ENCODE peak calls at places on chromosomes 13 and 19, in five cellular contexts. One of them, this sample, is unnamed.

GRCh38 chr13:44868397-44868796 is 120.9 kb downstream of the NUFIP1 start:
- DNase-seq in fibroblast of lung: no peak
- DNase-seq in A673: no peak
- DNase-seq in MM.1S: peak; percentile 58
- DNase-seq in GM23248: no peak
- DNase-seq in this sample: no peak

GRCh38 chr13:50401721-50402510 is 386.7 kb downstream of the KCNRG start:
- DNase-seq in fibroblast of lung: peak; percentile 57
- DNase-seq in A673: peak; percentile 26
- DNase-seq in MM.1S: no peak
- DNase-seq in GM23248: peak; percentile 69
- DNase-seq in this sample: no peak

GRCh38 chr19:34677386-34678084 is at the start of gene ZNF302:
- DNase-seq in fibroblast of lung: peak; percentile 98
- DNase-seq in A673: peak; percentile 98
- DNase-seq in MM.1S: peak; percentile 98
- DNase-seq in GM23248: peak; percentile 99
- DNase-seq in this sample: peak; percentile 87

GRCh38 chr13:113976711-113977684 is 3.1 kb upstream of the C13orf46 start:
- DNase-seq in fibroblast of lung: peak; percentile 13
- DNase-seq in A673: no peak
- DNase-seq in MM.1S: no peak
- DNase-seq in GM23248: peak; percentile 85
- DNase-seq in this sample: peak; percentile 72

GRCh38 chr19:30253581-30253996 is 118.6 kb upstream of the ZNF536 start:
- DNase-seq in fibroblast of lung: no peak
- DNase-seq in A673: peak; percentile 36
- DNase-seq in MM.1S: no peak
- DNase-seq in GM23248: peak; percentile 95
- DNase-seq in this sample: no peak

GRCh38 chr19:53157601-53158000 is 1.3 kb downstream of the ZNF347 start:
- DNase-seq in fibroblast of lung: no peak
- DNase-seq in A673: no peak
- DNase-seq in MM.1S: no peak
- DNase-seq in GM23248: peak; percentile 46
- DNase-seq in this sample: no peak

GRCh38 chr13:73722120-73722519 is 412.1 kb downstream of the KLF12 start:
- DNase-seq in fibroblast of lung: peak; percentile 46
- DNase-seq in A673: peak; percentile 84
- DNase-seq in MM.1S: no peak
- DNase-seq in GM23248: peak; percentile 52
- DNase-seq in this sample: no peak

GRCh38 chr19:44841255-44841654 is 4.8 kb upstream of the NECTIN2 start:
- DNase-seq in fibroblast of lung: no peak
- DNase-seq in A673: no peak
- DNase-seq in MM.1S: no peak
- DNase-seq in GM23248: no peak
- DNase-seq in this sample: no peak

GRCh38 chr19:13055213-13056051 is 47.2 kb downstream of the LYL1 start:
- DNase-seq in fibroblast of lung: peak; percentile 95
- DNase-seq in A673: peak; percentile 29
- DNase-seq in MM.1S: no peak
- DNase-seq in GM23248: peak; percentile 93
- DNase-seq in this sample: no peak

GRCh38 chr13:28707629-28708427 is 10.9 kb downstream of the SLC46A3 start:
- DNase-seq in fibroblast of lung: peak; percentile 88
- DNase-seq in A673: peak; percentile 60
- DNase-seq in MM.1S: peak; percentile 55
- DNase-seq in GM23248: peak; percentile 91
- DNase-seq in this sample: peak; percentile 47

GRCh38 chr13:19658192-19658591 is 24.7 kb downstream of the MPHOSPH8 start:
- DNase-seq in fibroblast of lung: no peak
- DNase-seq in A673: no peak
- DNase-seq in MM.1S: no peak
- DNase-seq in GM23248: no peak
- DNase-seq in this sample: no peak

DNA sequence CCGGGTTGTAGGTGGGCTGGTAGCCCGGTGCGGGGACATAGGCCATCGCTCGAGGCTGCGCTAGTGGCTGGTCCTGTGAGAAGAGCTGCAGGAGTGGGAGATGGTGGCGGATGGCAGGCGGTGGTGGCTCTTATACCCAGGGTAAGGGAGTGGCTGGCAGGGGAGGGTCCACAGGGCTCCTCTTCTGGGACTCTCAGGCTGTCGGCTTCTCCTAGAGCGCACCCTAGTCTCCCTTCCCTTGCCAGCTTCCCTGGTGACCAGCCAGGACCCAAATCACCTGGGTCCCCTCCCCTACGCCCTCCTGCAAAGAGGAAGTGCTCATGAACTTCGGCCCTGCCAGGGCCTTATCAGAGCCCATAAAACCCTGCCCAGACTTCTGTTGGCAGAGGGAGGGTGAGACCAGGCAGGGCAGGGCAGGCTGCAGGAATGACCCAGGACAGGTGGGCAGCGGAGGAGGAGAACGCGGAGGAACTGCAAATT is at the start of gene LGALS4:
- DNase-seq in fibroblast of lung: no peak
- DNase-seq in A673: no peak
- DNase-seq in MM.1S: no peak
- DNase-seq in GM23248: no peak
- DNase-seq in this sample: no peak
- H3K27ac ChIP-seq in fibroblast of lung: no peak within 1 kb of the TSS
- H3K27ac ChIP-seq in A673: no peak within 1 kb of the TSS
- H3K27ac ChIP-seq in MM.1S: no peak within 1 kb of the TSS
- H3K27ac ChIP-seq in GM23248: no peak within 1 kb of the TSS
- H3K27ac ChIP-seq in this sample: no peak within 1 kb of the TSS

GRCh38 chr19:2038284-2039081 is 12.6 kb downstream of the MKNK2 start:
- DNase-seq in fibroblast of lung: no peak
- DNase-seq in A673: no peak
- DNase-seq in MM.1S: peak; percentile 6
- DNase-seq in GM23248: no peak
- DNase-seq in this sample: no peak

GRCh38 chr19:2041436-2041685 is 9.7 kb downstream of the MKNK2 start:
- DNase-seq in fibroblast of lung: no peak
- DNase-seq in A673: no peak
- DNase-seq in MM.1S: no peak
- DNase-seq in GM23248: no peak
- DNase-seq in this sample: no peak

GRCh38 chr19:2040647-2041435 is 10.2 kb downstream of the MKNK2 start:
- DNase-seq in fibroblast of lung: no peak
- DNase-seq in A673: no peak
- DNase-seq in MM.1S: no peak
- DNase-seq in GM23248: no peak
- DNase-seq in this sample: no peak

GRCh38 chr19:2039082-2039958 is 11.7 kb downstream of the MKNK2 start:
- DNase-seq in fibroblast of lung: no peak
- DNase-seq in A673: no peak
- DNase-seq in MM.1S: no peak
- DNase-seq in GM23248: no peak
- DNase-seq in this sample: no peak

DNA sequence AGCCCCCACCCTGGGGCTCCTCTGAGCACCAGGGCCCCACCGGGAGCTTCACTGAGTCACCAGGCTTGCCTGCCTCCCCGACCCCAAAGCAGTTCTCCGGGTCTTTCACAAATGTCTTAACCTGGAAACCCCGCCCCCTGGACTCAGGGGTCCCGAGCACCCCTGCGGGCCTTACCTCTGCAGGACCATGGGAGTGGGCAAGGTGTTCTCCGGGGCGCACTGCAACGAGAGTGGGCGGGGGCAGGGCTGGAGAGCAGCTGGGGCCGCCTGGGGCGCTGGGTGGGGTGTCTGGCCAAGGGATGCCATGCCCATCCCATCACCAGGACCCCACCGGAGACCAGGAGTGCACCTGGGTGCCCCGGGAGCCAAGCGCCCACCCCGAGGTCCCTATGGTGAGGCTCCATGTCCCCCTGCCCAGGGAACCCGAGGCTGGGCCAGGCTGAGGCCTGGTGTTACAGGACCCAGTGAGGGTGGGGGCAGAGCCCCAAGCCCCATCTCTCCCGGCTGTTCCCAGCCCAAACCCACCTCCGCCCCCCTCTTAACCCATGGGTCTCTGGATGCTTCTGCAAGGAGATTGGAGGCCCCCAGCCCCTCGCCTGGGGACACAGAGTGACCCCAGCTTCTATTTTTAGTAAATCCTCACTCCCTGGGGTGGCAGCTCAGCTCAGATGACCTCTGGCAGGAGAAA is 10.9 kb downstream of the MKNK2 start:
- DNase-seq in fibroblast of lung: no peak
- DNase-seq in A673: no peak
- DNase-seq in MM.1S: no peak
- DNase-seq in GM23248: no peak
- DNase-seq in this sample: no peak
- H3K4me1 ChIP-seq in fibroblast of lung: peaks cover 9% of the 10 kb centered on the region
- H3K4me1 ChIP-seq in A673: peaks cover 26% of the 10 kb centered on the region
- H3K4me1 ChIP-seq in MM.1S: peaks cover 30% of the 10 kb centered on the region
- H3K4me1 ChIP-seq in GM23248: no peaks in the 10 kb centered on the region
- H3K4me1 ChIP-seq in this sample: no peaks in the 10 kb centered on the region

GRCh38 chr19:2479556-2480194 is 3.7 kb downstream of the GADD45B start:
- DNase-seq in fibroblast of lung: no peak
- DNase-seq in A673: no peak
- DNase-seq in MM.1S: peak; percentile 53
- DNase-seq in GM23248: peak; percentile 53
- DNase-seq in this sample: no peak

GRCh38 chr19:2477732-2478191 is 1.8 kb downstream of the GADD45B start:
- DNase-seq in fibroblast of lung: peak; percentile 58
- DNase-seq in A673: peak; percentile 48
- DNase-seq in MM.1S: peak; percentile 56
- DNase-seq in GM23248: peak; percentile 64
- DNase-seq in this sample: peak; percentile 34

GRCh38 chr19:2478324-2478755 is 2.4 kb downstream of the GADD45B start:
- DNase-seq in fibroblast of lung: peak; percentile 84
- DNase-seq in A673: peak; percentile 91
- DNase-seq in MM.1S: peak; percentile 66
- DNase-seq in GM23248: peak; percentile 87
- DNase-seq in this sample: peak; percentile 79

GRCh38 chr19:2477141-2477710 is 1.3 kb downstream of the GADD45B start:
- DNase-seq in fibroblast of lung: no peak
- DNase-seq in A673: no peak
- DNase-seq in MM.1S: peak; percentile 47
- DNase-seq in GM23248: peak; percentile 63
- DNase-seq in this sample: peak; percentile 52

GRCh38 chr19:2478756-2479555 is 3.0 kb downstream of the GADD45B start:
- DNase-seq in fibroblast of lung: peak; percentile 87
- DNase-seq in A673: peak; percentile 63
- DNase-seq in MM.1S: peak; percentile 85
- DNase-seq in GM23248: peak; percentile 94
- DNase-seq in this sample: peak; percentile 60
- TF ChIP-seq EZH2 in fibroblast of lung: no peak
- TF ChIP-seq EZH2 in A673: no peak
- TF ChIP-seq EZH2 in MM.1S: no peak
- TF ChIP-seq EZH2 in GM23248: no peak
- TF ChIP-seq EZH2 in this sample: no peak

DNA sequence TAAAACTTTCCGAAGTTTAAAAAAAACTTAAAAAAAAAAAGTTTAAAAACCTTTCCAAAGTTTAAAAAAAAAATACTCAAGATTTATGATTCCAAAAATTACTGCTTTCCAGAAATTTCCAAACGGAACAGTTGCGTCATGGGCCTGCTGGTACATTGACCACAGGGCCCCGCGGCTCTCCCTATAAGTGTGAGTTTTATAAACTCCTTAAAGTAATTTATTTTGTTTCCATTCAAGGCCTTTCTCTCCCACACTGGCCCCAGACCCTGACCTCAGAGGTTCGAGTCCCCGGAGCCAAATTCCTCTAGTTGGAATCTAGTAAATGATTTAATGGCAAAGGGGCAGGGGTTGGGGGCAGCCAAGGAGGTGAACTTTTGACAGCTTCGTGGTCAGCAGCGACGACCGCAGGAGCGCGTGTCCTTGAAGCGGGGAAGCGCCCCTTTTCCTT is 97.5 kb downstream of the INSR start:
- DNase-seq in fibroblast of lung: peak; percentile 59
- DNase-seq in A673: no peak
- DNase-seq in MM.1S: no peak
- DNase-seq in GM23248: peak; percentile 82
- DNase-seq in this sample: no peak
- H3K27ac ChIP-seq in fibroblast of lung: no peak overlapping the region
- H3K27ac ChIP-seq in A673: no peak overlapping the region
- H3K27ac ChIP-seq in MM.1S: peak overlapping the region; percentile 69
- H3K27ac ChIP-seq in GM23248: peak overlapping the region; percentile 92
- H3K27ac ChIP-seq in this sample: no peak overlapping the region

GRCh38 chr19:17341845-17342244 is 4.5 kb downstream of the GTPBP3 start:
- DNase-seq in fibroblast of lung: no peak
- DNase-seq in A673: no peak
- DNase-seq in MM.1S: no peak
- DNase-seq in GM23248: no peak
- DNase-seq in this sample: no peak

GRCh38 chr19:17348700-17349099 is 11.3 kb downstream of the GTPBP3 start:
- DNase-seq in fibroblast of lung: peak; percentile 45
- DNase-seq in A673: peak; percentile 88
- DNase-seq in MM.1S: no peak
- DNase-seq in GM23248: peak; percentile 55
- DNase-seq in this sample: peak; percentile 61

GRCh38 chr19:17347361-17347760 is 10.0 kb downstream of the GTPBP3 start:
- DNase-seq in fibroblast of lung: no peak
- DNase-seq in A673: no peak
- DNase-seq in MM.1S: no peak
- DNase-seq in GM23248: peak; percentile 38
- DNase-seq in this sample: no peak

GRCh38 chr19:17347877-17348276 is 10.5 kb downstream of the GTPBP3 start:
- DNase-seq in fibroblast of lung: no peak
- DNase-seq in A673: no peak
- DNase-seq in MM.1S: no peak
- DNase-seq in GM23248: no peak
- DNase-seq in this sample: no peak

DNA sequence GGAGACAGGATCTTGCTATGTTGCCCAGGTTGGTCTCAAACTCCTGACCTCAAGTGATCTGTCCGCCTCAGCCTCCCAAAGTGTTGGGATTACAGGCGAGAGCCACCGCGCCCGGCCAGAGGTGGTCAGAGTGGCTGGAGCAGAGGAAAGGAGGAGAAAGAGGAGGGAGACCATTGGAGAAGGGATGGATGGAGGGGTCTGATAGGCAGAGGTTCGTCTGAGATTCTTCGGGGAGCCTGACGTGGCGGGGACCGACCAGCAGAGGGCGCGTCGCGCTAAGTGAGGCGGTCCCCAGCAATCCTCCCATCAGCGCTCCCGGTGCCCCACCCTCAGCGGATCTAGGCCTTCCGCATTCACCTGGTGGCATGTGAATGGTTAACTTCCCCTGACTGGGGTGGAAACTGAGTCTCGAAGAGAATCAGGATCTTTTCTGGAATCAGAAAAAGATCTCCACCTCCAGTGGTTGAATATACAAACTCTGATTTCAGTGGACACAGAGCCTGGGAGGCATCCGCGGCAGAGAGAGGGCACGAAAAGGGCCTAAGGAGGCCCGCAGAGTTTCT is 8.8 kb downstream of the GTPBP3 start:
- DNase-seq in fibroblast of lung: peak; percentile 54
- DNase-seq in A673: peak; percentile 77
- DNase-seq in MM.1S: peak; percentile 69
- DNase-seq in GM23248: peak; percentile 69
- DNase-seq in this sample: peak; percentile 79
- H3K4me1 ChIP-seq in fibroblast of lung: no peaks in the 10 kb centered on the region
- H3K4me1 ChIP-seq in A673: no peaks in the 10 kb centered on the region
- H3K4me1 ChIP-seq in MM.1S: no peaks in the 10 kb centered on the region
- H3K4me1 ChIP-seq in GM23248: no peaks in the 10 kb centered on the region
- H3K4me1 ChIP-seq in this sample: peaks cover 10% of the 10 kb centered on the region

GRCh38 chr19:40599331-40600085 is 1.7 kb upstream of the LTBP4 start:
- DNase-seq in fibroblast of lung: peak; percentile 29
- DNase-seq in A673: peak; percentile 86
- DNase-seq in MM.1S: no peak
- DNase-seq in GM23248: no peak
- DNase-seq in this sample: no peak
- TF ChIP-seq EZH2 in fibroblast of lung: peak; percentile 62
- TF ChIP-seq EZH2 in A673: no peak
- TF ChIP-seq EZH2 in MM.1S: no peak
- TF ChIP-seq EZH2 in GM23248: peak; percentile 66
- TF ChIP-seq EZH2 in this sample: no peak

This sample was measured in PC-9.